ENCODE peak calls at places on chromosomes 6 and 20, in seven cellular contexts. F, L, J, Y, A, Z and H are unnamed samples.

GRCh38 chr6:134079406-134079921 is 27.0 kb upstream of the SLC2A12 start:
- DNase-seq in L (no peak), F (no peak), J (no peak), Z (no peak), Y (no peak), A (no peak), H (no peak)

GRCh38 chr6:53828971-53829697 is 34.3 kb downstream of the LRRC1 start:
- DNase-seq in L (no peak), Y (no peak), A (no peak), F (no peak), J (no peak), Z (no peak), H (no peak)

GRCh38 chr6:165641672-165642156 is 21.3 kb downstream of the PDE10A start:
- DNase-seq in F (no peak), Y (no peak), L (no peak), A (no peak), Z (no peak), J (no peak), H (no peak)

GRCh38 chr20:17504898-17505663 is 26.1 kb downstream of the BFSP1 start:
- DNase-seq in J (peak; percentile 31), A (peak; percentile 30), Y (no peak), Z (peak; percentile 71), F (peak; percentile 57), L (peak; percentile 59), H (peak; percentile 1)

GRCh38 chr6:168527451-168528210 is 86.6 kb downstream of the SMOC2 start:
- DNase-seq in Y (no peak), F (no peak), A (no peak), Z (peak; percentile 90), J (no peak), L (no peak), H (no peak)

GRCh38 chr6:24720131-24720603 is 1.2 kb upstream of the C6orf62 start:
- DNase-seq in Y (no peak), L (peak; percentile 28), J (peak; percentile 19), Z (peak; percentile 47), F (peak; percentile 35), A (peak; percentile 67), H (no peak)

GRCh38 chr6:169800116-169800667 is 48.8 kb downstream of the ERMARD start:
- DNase-seq in J (no peak), Z (no peak), Y (no peak), L (no peak), F (no peak), A (no peak), H (no peak)

GRCh38 chr20:19628570-19629134 is 129.4 kb upstream of the RIN2 start:
- DNase-seq in L (peak; percentile 66), Y (no peak), F (peak; percentile 62), A (peak; percentile 15), J (peak; percentile 73), Z (peak; percentile 80), H (peak; percentile 2)

GRCh38 chr20:62855120-62855519 is 6.5 kb downstream of the TCFL5 start:
- DNase-seq in A (no peak), J (no peak), L (no peak), F (no peak), Z (no peak), Y (no peak), H (no peak)

GRCh38 chr6:143279385-143279784 is 171.1 kb downstream of the ADAT2 start:
- DNase-seq in J (no peak), A (no peak), F (peak; percentile 37), L (peak; percentile 21), Y (no peak), Z (peak; percentile 38), H (peak; percentile 7)

GRCh38 chr6:137247724-137248123 is 28.5 kb upstream of the IFNGR1 start:
- DNase-seq in L (no peak), A (no peak), J (no peak), Y (no peak), Z (no peak), F (no peak), H (no peak)

GRCh38 chr6:46781478-46782378 is 11.5 kb upstream of the MEP1A start:
- DNase-seq in Y (no peak), J (peak; percentile 59), L (peak; percentile 50), A (peak; percentile 13), Z (peak; percentile 74), F (peak; percentile 41), H (peak; percentile 4)

GRCh38 chr6:25138697-25139051 is 140.5 kb upstream of the CARMIL1 start:
- DNase-seq in L (peak; percentile 30), Z (peak; percentile 60), A (no peak), Y (no peak), F (peak; percentile 42), J (no peak), H (no peak)

GRCh38 chr6:98657764-98658163 is 176.6 kb upstream of the POU3F2 start:
- DNase-seq in L (peak; percentile 38), J (no peak), Z (peak; percentile 53), A (no peak), Y (no peak), F (peak; percentile 3), H (no peak)

GRCh38 chr6:45626087-45626891 is 248.6 kb upstream of the SUPT3H start:
- DNase-seq in J (no peak), Z (peak; percentile 70), A (peak; percentile 9), F (peak; percentile 62), L (peak; percentile 84), Y (no peak), H (no peak)

GRCh38 chr6:29071831-29072723 is 15.0 kb downstream of the OR2B3 start:
- DNase-seq in A (no peak), F (no peak), Y (no peak), L (no peak), J (no peak), Z (peak; percentile 20), H (no peak)

GRCh38 chr20:20130399-20130798 is 78.1 kb downstream of the CFAP61 start:
- DNase-seq in Y (no peak), A (no peak), L (no peak), J (peak; percentile 68), F (no peak), Z (peak; percentile 3), H (no peak)

GRCh38 chr6:107114213-107114871 is 973 bp downstream of the BEND3 start:
- DNase-seq in Z (peak; percentile 88), J (peak; percentile 70), Y (peak; percentile 52), L (peak; percentile 81), F (peak; percentile 96), A (peak; percentile 67), H (peak; percentile 69)

GRCh38 chr20:5065489-5066383 is 54.0 kb downstream of the PCNA start:
- DNase-seq in Z (peak; percentile 95), A (no peak), L (peak; percentile 97), Y (peak; percentile 83), J (no peak), F (peak; percentile 97), H (peak; percentile 79)